ENCODE peak calls at places on chromosome 4, in five cellular contexts. B, T, F, E and Q are unnamed samples.

GRCh38 chr4:185383451-185383850 is 12.3 kb downstream of the LRP2BP start:
- DNase-seq in E (peak; percentile 82), T (no peak), B (no peak), F (no peak), Q (no peak)

GRCh38 chr4:5839751-5840674 is 52.9 kb downstream of the CRMP1 start:
- DNase-seq in B (peak; percentile 76), F (peak; percentile 64), E (no peak), T (peak; percentile 77), Q (no peak)

GRCh38 chr4:19774690-19775256 is 476.9 kb upstream of the SLIT2 start:
- DNase-seq in E (no peak), F (no peak), T (no peak), B (no peak), Q (no peak)

GRCh38 chr4:38034986-38035882 is 75.0 kb downstream of the PTTG2 start:
- DNase-seq in T (no peak), F (no peak), B (no peak), E (peak; percentile 37), Q (peak; percentile 41)

GRCh38 chr4:14446311-14446710 is 556.0 kb upstream of the CPEB2 start:
- DNase-seq in B (no peak), T (no peak), E (no peak), F (no peak), Q (no peak)

GRCh38 chr4:30903493-30903892 is 183.3 kb downstream of the PCDH7 start:
- DNase-seq in E (no peak), T (no peak), B (no peak), F (no peak), Q (no peak)

GRCh38 chr4:42488114-42488513 is 90.8 kb downstream of the SHISA3 start:
- DNase-seq in F (no peak), B (no peak), E (no peak), T (no peak), Q (no peak)

GRCh38 chr4:56817840-56818491 is 3.5 kb downstream of the SPINK2 start:
- DNase-seq in B (no peak), F (no peak), E (no peak), T (no peak), Q (no peak)

GRCh38 chr4:122827258-122827887 is 742 bp downstream of the FGF2 start:
- DNase-seq in B (peak; percentile 60), F (peak; percentile 81), T (peak; percentile 75), E (peak; percentile 14), Q (peak; percentile 67)

GRCh38 chr4:73387552-73387951 is 16.5 kb upstream of the ALB start:
- DNase-seq in F (no peak), E (no peak), T (no peak), B (no peak), Q (no peak)

GRCh38 chr4:73741140-73741749 is 876 bp downstream of the CXCL8 start:
- DNase-seq in E (no peak), F (no peak), T (no peak), B (no peak), Q (no peak)

GRCh38 chr4:120692964-120693363 is 229.6 kb downstream of the PRDM5 start:
- DNase-seq in E (no peak), B (no peak), F (no peak), T (no peak), Q (no peak)

GRCh38 chr4:120693817-120694216 is 228.7 kb downstream of the PRDM5 start:
- DNase-seq in F (no peak), B (no peak), T (no peak), E (no peak), Q (no peak)

GRCh38 chr4:120691536-120691935 is 231.0 kb downstream of the PRDM5 start:
- DNase-seq in T (no peak), E (no peak), B (no peak), F (no peak), Q (no peak)

GRCh38 chr4:120691106-120691505 is 231.4 kb downstream of the PRDM5 start:
- DNase-seq in F (no peak), E (no peak), B (no peak), T (no peak), Q (no peak)

GRCh38 chr4:120694973-120695372 is 227.6 kb downstream of the PRDM5 start:
- DNase-seq in T (no peak), B (no peak), F (no peak), E (peak; percentile 19), Q (no peak)
- H3K27ac ChIP-seq in T (no peak overlapping the region), B (no peak overlapping the region), F (no peak overlapping the region), E (no peak overlapping the region), Q (no peak overlapping the region)

DNA sequence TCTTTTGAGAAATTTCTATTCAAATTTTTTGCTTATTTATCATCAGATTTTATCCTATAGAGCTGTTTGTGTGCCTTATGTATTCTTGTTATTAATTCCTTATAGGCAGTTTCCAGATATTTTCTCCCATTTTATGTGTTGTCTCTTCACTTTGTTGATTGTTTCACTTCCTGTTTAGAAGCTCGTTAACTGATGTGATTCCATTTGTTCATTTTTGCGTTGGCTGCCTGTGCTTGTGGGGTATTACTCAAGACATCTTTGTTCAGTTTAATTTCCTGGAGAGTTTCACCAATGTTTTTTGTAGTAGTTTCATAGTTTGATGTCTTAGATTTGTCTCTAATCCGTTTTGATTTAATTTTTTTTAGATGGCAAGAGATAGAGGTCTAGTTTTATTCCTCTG is 14.6 kb downstream of the ZNF718 start:
- DNase-seq in E (no peak), B (no peak), T (no peak), F (no peak), Q (no peak)
- H3K9me3 ChIP-seq in E (peaks cover 3% of the 10 kb centered on the region), B (peaks cover 99% of the 10 kb centered on the region), T (peaks cover 41% of the 10 kb centered on the region), F (peaks cover 30% of the 10 kb centered on the region), Q (peaks cover 10% of the 10 kb centered on the region)

GRCh38 chr4:140004580-140005314 is 149.2 kb downstream of the MAML3 start:
- DNase-seq in E (peak; percentile 58), B (no peak), F (peak; percentile 73), T (peak; percentile 66), Q (peak; percentile 57)

GRCh38 chr4:140000232-140000631 is 153.8 kb downstream of the MAML3 start:
- DNase-seq in E (no peak), F (no peak), B (no peak), T (no peak), Q (no peak)

GRCh38 chr4:140005699-140006098 is 148.3 kb downstream of the MAML3 start:
- DNase-seq in B (no peak), T (no peak), F (no peak), E (no peak), Q (no peak)

DNA sequence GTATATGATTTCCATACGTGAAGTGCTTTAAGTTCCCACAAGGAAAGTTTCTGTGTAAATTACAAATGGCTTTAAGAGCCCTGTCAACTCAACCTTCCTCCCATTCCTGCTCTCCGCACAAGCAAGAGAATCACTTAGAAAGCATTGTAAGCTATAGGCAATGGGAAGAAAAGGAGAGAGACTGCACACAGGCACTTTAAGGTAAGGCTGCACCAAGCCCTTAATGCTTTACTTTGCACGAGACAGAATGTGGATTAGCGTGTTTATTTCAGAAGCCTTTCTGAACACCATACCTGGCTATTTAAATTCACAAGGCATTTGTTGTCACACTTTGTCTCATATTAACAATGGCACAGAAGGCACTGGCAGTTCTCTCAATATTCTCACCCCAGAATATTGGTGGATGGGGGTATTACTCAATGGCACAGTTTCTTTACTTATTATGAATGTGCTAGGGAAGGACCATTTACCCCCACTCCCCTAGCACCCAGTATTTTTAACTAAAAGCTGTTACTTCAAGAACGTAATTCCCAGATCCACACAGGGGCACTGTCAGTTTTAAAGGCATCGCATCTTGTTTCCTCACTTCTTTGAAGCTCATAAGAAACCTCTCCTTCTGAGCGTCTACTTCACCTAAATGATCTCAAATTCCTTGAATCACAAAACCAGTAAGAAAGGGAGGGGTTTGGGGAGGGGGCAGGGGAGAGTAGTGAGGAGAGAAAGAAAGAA is 150.0 kb downstream of the MAML3 start:
- DNase-seq in E (no peak), B (no peak), T (no peak), F (no peak), Q (no peak)
- H3K4me3 ChIP-seq in E (no peak overlapping the region), B (peak overlapping the region; percentile 42), T (peak overlapping the region; percentile 42), F (peak overlapping the region; percentile 8), Q (peak overlapping the region; percentile 40)

GRCh38 chr4:113405874-113406722 is 355.4 kb downstream of the CAMK2D start:
- DNase-seq in F (no peak), T (no peak), E (no peak), B (no peak), Q (no peak)
- H3K27ac ChIP-seq in F (no peak overlapping the region), T (no peak overlapping the region), E (no peak overlapping the region), B (no peak overlapping the region), Q (peak overlapping the region; percentile 46)

DNA sequence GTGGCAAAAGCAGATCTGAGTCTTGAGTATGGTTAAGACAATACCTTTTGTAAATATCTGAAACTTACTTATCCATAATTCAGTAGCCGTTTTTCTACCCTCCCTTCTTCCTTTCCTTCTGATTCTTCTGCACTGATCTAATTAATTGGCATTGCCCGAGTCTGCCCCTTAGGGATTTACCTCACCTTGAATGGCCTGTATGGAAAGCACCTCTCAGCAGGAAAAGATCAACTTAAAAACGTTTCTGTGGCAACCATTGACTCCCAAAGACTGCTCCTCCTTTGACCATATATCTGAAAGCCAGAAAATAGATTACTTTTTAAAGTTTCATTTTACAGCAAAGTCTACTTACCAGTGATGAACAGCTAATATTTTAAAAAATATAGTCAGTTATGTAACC is 496.5 kb upstream of the LCORL start:
- DNase-seq in E (no peak), B (no peak), F (no peak), T (no peak), Q (peak; percentile 17)
- H3K9me3 ChIP-seq in E (no peaks in the 10 kb centered on the region), B (no peaks in the 10 kb centered on the region), F (no peaks in the 10 kb centered on the region), T (no peaks in the 10 kb centered on the region), Q (no peaks in the 10 kb centered on the region)

GRCh38 chr4:177228599-177228998 is 81.1 kb upstream of the NEIL3 start:
- DNase-seq in F (no peak), B (no peak), E (no peak), T (no peak), Q (no peak)

GRCh38 chr4:177225605-177226004 is 84.1 kb upstream of the NEIL3 start:
- DNase-seq in F (no peak), T (no peak), E (no peak), B (no peak), Q (no peak)

GRCh38 chr4:177227636-177228035 is 82.0 kb upstream of the NEIL3 start:
- DNase-seq in F (peak; percentile 56), B (no peak), E (no peak), T (no peak), Q (no peak)

GRCh38 chr4:177235026-177235425 is 74.6 kb upstream of the NEIL3 start:
- DNase-seq in F (no peak), B (no peak), T (no peak), E (no peak), Q (no peak)

GRCh38 chr4:177229331-177229730 is 80.3 kb upstream of the NEIL3 start:
- DNase-seq in T (no peak), E (no peak), B (no peak), F (no peak), Q (no peak)
- H3K4me3 ChIP-seq in T (peak overlapping the region; percentile 29), E (no peak overlapping the region), B (peak overlapping the region; percentile 14), F (peak overlapping the region; percentile 56), Q (no peak overlapping the region)